ENCODE peak calls at places on chromosomes 3 and 15, in eight cellular contexts. I is MM.1S, C is mucosa of descending colon, G is ovary, F is heart left ventricle, V is AG10803, J is AG09309, S is small intestine. T is an unnamed sample.
A peak's percentile ranks its signal among the peaks of the same experiment; 100 is the strongest.

GRCh38 chr15:69148465-69148864 is 12.0 kb upstream of the GLCE start:
- DNase-seq in C (no peak), I (no peak), V (no peak), S (no peak), F (no peak), G (no peak), J (no peak), T (no peak)

GRCh38 chr15:52208306-52208946 is 17.2 kb upstream of the GNB5 start:
- DNase-seq in C (peak; percentile 82), G (peak; percentile 52), J (peak; percentile 33), F (no peak), I (peak; percentile 60), V (peak; percentile 67), S (peak; percentile 61), T (peak; percentile 85)

GRCh38 chr15:42547926-42548257 is 701 bp downstream of the LRRC57 start:
- DNase-seq in C (peak; percentile 37), F (peak; percentile 7), I (peak; percentile 38), S (no peak), G (no peak), J (no peak), V (peak; percentile 38), T (peak; percentile 77)

GRCh38 chr3:138909904-138910303 is 37.0 kb downstream of the FOXL2 start:
- DNase-seq in V (no peak), S (peak; percentile 18), C (no peak), F (no peak), I (no peak), J (no peak), G (no peak), T (no peak)

GRCh38 chr3:8652323-8652987 is 7.9 kb upstream of the SSUH2 start:
- DNase-seq in C (no peak), V (no peak), I (no peak), G (no peak), S (peak; percentile 87), J (no peak), F (no peak), T (no peak)

GRCh38 chr3:114144909-114145688 is 33.8 kb downstream of the DRD3 start:
- DNase-seq in V (peak; percentile 92), J (peak; percentile 80), G (no peak), I (no peak), C (no peak), S (no peak), F (peak; percentile 10), T (peak; percentile 95)

GRCh38 chr15:51634591-51635198 is 12.1 kb upstream of the DMXL2 start:
- DNase-seq in J (no peak), G (no peak), F (no peak), V (no peak), C (no peak), S (no peak), I (no peak), T (no peak)

GRCh38 chr3:123401836-123402530 is 46.9 kb downstream of the ADCY5 start:
- DNase-seq in I (no peak), V (no peak), S (no peak), F (peak; percentile 84), G (no peak), C (no peak), J (no peak), T (no peak)

GRCh38 chr3:120298996-120299395 is 14.0 kb upstream of the GPR156 start:
- DNase-seq in S (no peak), I (no peak), F (no peak), J (no peak), V (no peak), G (no peak), C (no peak), T (no peak)

GRCh38 chr15:60126661-60127060 is 122.5 kb downstream of the FOXB1 start:
- DNase-seq in I (no peak), V (no peak), G (no peak), J (no peak), S (no peak), C (no peak), F (no peak), T (no peak)

GRCh38 chr15:20353966-20354883 is 187.4 kb downstream of the GOLGA6L6 start:
- DNase-seq in J (no peak), F (no peak), S (no peak), G (no peak), I (no peak), V (no peak), C (no peak), T (no peak)

GRCh38 chr15:33242165-33242564 is 47.7 kb upstream of the FMN1 start:
- DNase-seq in V (peak; percentile 51), C (no peak), I (no peak), G (no peak), F (no peak), S (no peak), J (peak; percentile 18), T (peak; percentile 47)
- H3K4me3 ChIP-seq in V (no peak overlapping the region), C (no peak overlapping the region), I (no peak overlapping the region), G (no peak overlapping the region), F (no peak overlapping the region), S (no peak overlapping the region), J (no peak overlapping the region), T (no peak overlapping the region)

DNA sequence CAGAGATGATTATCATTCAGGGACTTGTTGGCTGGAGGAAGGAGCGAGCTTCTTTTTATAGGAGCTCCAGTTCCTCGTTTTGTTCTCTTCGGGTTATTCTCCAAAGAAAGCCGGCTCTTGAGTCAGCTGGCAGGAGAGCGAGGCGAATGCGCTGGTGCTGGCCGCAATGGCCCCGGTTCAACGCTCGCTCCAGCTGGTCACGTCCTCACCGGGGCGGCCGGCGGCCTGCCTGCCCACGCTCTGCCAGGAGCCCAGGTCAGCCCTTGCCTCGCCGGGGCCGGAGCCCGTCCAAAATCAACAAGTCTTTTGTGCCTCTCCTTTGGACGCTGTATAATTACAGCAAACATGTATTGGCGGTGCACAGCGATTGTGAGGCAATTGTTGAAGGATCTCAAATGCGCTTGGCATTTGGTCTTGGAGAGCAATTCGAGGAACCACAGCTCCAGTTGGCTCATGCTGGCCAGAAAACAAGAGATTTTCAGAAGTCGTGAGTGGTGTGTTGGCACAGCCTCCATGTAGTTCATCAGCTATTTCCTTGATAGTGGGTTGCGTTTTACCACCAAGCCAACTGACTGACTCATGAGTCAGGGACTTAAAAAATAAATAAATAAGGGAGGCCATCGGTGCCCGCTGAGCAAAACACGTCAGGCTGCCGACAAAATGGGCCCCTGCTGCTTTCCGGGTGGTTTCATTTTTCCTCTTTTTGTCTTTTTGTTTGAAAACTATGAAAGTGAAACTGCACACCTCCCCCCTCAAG is 288.5 kb downstream of the UACA start:
- DNase-seq in S (no peak), I (no peak), F (peak; percentile 34), J (peak; percentile 99), C (peak; percentile 12), V (peak; percentile 94), G (no peak), T (peak; percentile 93)
- H3K4me3 ChIP-seq in S (no peak overlapping the region), I (no peak overlapping the region), F (peak overlapping the region; percentile 18), J (peak overlapping the region; percentile 19), C (no peak overlapping the region), V (no peak overlapping the region), G (no peak overlapping the region), T (peak overlapping the region; percentile 13)

GRCh38 chr3:3110299-3110630 is at the start of gene IL5RA:
- DNase-seq in C (no peak), F (no peak), S (no peak), I (no peak), G (no peak), V (no peak), J (no peak), T (peak; percentile 9)
- H3K4me3 ChIP-seq in C (no peak within 1 kb of the TSS), F (peak within 1 kb of the TSS; percentile 31), S (no peak within 1 kb of the TSS), I (no peak within 1 kb of the TSS), G (no peak within 1 kb of the TSS), V (no peak within 1 kb of the TSS), J (no peak within 1 kb of the TSS), T (no peak within 1 kb of the TSS)

GRCh38 chr3:4748127-4748526 is 231.1 kb upstream of the BHLHE40 start:
- DNase-seq in V (no peak), C (no peak), G (no peak), S (no peak), F (no peak), I (no peak), J (no peak), T (no peak)

GRCh38 chr3:4744405-4745239 is 234.6 kb upstream of the BHLHE40 start:
- DNase-seq in S (no peak), G (no peak), F (no peak), C (no peak), V (peak; percentile 36), J (no peak), I (no peak), T (peak; percentile 43)

GRCh38 chr3:4748701-4749378 is 230.4 kb upstream of the BHLHE40 start:
- DNase-seq in G (no peak), I (no peak), V (no peak), S (no peak), J (no peak), C (no peak), F (no peak), T (no peak)

GRCh38 chr3:4745240-4745620 is 234.0 kb upstream of the BHLHE40 start:
- DNase-seq in F (no peak), S (no peak), V (no peak), I (no peak), J (no peak), C (no peak), G (no peak), T (no peak)

GRCh38 chr3:4746241-4746958 is 232.8 kb upstream of the BHLHE40 start:
- DNase-seq in C (no peak), J (no peak), G (no peak), V (peak; percentile 14), F (no peak), S (no peak), I (no peak), T (peak; percentile 94)
- H3K4me3 ChIP-seq in C (no peak overlapping the region), J (no peak overlapping the region), G (no peak overlapping the region), V (no peak overlapping the region), F (no peak overlapping the region), S (no peak overlapping the region), I (no peak overlapping the region), T (no peak overlapping the region)